ENCODE peak calls at places on chromosome 10, in six cellular contexts. J is upper lobe of right lung, A is fibroblast of lung, L is SJCRH30, T is pancreas, M is heart right ventricle. C is an unnamed sample.

GRCh38 chr10:17023386-17024298 is 106.0 kb downstream of the CUBN start:
- DNase-seq in L (peak), A (peak), T (no peak), J (no peak), M (peak), C (peak)

GRCh38 chr10:96850825-96851224 is 18.7 kb downstream of the LCOR start:
- DNase-seq in T (no peak), J (no peak), M (no peak), L (no peak), A (peak), C (no peak)

GRCh38 chr10:130751106-130751840 is 560.2 kb downstream of the TCERG1L start:
- DNase-seq in T (peak), A (no peak), M (no peak), L (no peak), J (peak), C (no peak)

GRCh38 chr10:102504179-102504975 is 605 bp downstream of the SUFU start:
- DNase-seq in L (peak), T (peak), M (peak), A (peak), J (peak), C (no peak)

GRCh38 chr10:77844713-77845454 is 81.7 kb downstream of the DLG5 start:
- DNase-seq in M (no peak), T (no peak), A (peak), L (no peak), J (no peak), C (peak)

GRCh38 chr10:35304649-35305048 is 31.7 kb upstream of the CCNY start:
- DNase-seq in M (no peak), T (no peak), A (no peak), L (no peak), J (no peak), C (no peak)

GRCh38 chr10:117432866-117433265 is 57.6 kb upstream of the PDZD8 start:
- DNase-seq in T (no peak), J (no peak), A (no peak), M (no peak), L (no peak), C (no peak)

GRCh38 chr10:24209421-24209770 is 458 bp downstream of the KIAA1217 start:
- DNase-seq in M (no peak), A (peak), T (no peak), L (peak), J (no peak), C (no peak)

GRCh38 chr10:70145166-70145665 is 1.3 kb downstream of the TYSND1 start:
- DNase-seq in L (peak), M (no peak), T (no peak), A (no peak), J (no peak), C (no peak)

GRCh38 chr10:13699216-13699615 is 112.5 kb downstream of the PRPF18 start:
- DNase-seq in T (no peak), J (no peak), L (no peak), A (no peak), M (peak), C (no peak)

GRCh38 chr10:119498889-119499864 is 43.3 kb downstream of the RGS10 start:
- DNase-seq in T (no peak), L (no peak), M (no peak), A (peak), J (no peak), C (no peak)

GRCh38 chr10:806451-807162 is 117.1 kb upstream of the DIP2C start:
- DNase-seq in A (no peak), T (peak), J (no peak), M (no peak), L (no peak), C (no peak)

GRCh38 chr10:36602374-36602773 is 523.0 kb upstream of the ANKRD30A start:
- DNase-seq in J (no peak), T (no peak), L (no peak), M (no peak), A (peak), C (no peak)

GRCh38 chr10:120643373-120643772 is 186.3 kb downstream of the PLPP4 start:
- DNase-seq in J (no peak), L (no peak), T (no peak), A (no peak), M (no peak), C (no peak)

GRCh38 chr10:1293147-1293546 is 237.0 kb downstream of the WDR37 start:
- DNase-seq in A (no peak), M (no peak), L (no peak), J (no peak), T (no peak), C (no peak)

GRCh38 chr10:3972460-3973366 is 187.7 kb upstream of the KLF6 start:
- DNase-seq in M (no peak), T (no peak), J (no peak), A (no peak), L (no peak), C (no peak)

GRCh38 chr10:120480848-120481247 is 23.8 kb downstream of the PLPP4 start:
- DNase-seq in A (no peak), L (no peak), M (no peak), T (no peak), J (no peak), C (no peak)

GRCh38 chr10:52488606-52489485 is 174.8 kb downstream of the DKK1 start:
- DNase-seq in M (no peak), A (peak), L (no peak), J (no peak), T (no peak), C (no peak)

GRCh38 chr10:13440709-13441061 is 88.1 kb downstream of the BEND7 start:
- DNase-seq in J (no peak), L (no peak), A (no peak), M (no peak), T (no peak), C (no peak)

GRCh38 chr10:43170491-43170890 is 32.2 kb downstream of the CSGALNACT2 start:
- DNase-seq in T (no peak), J (no peak), M (no peak), A (no peak), L (no peak), C (no peak)

GRCh38 chr10:108523016-108523415 is 1358.5 kb upstream of the SORCS1 start:
- DNase-seq in A (no peak), L (no peak), J (no peak), M (no peak), T (no peak), C (no peak)

GRCh38 chr10:69800109-69800508 is 1.6 kb upstream of the COL13A1 start:
- DNase-seq in T (no peak), L (peak), J (no peak), M (peak), A (peak), C (no peak)

GRCh38 chr10:51972733-51973346 is 273.4 kb upstream of the CSTF2T start:
- DNase-seq in J (no peak), A (no peak), T (no peak), L (no peak), M (no peak), C (no peak)

GRCh38 chr10:16788125-16788524 is 29.1 kb downstream of the RSU1 start:
- DNase-seq in T (no peak), J (no peak), A (no peak), L (no peak), M (no peak), C (no peak)

GRCh38 chr10:77564781-77565589 is 72.6 kb downstream of the KCNMA1 start:
- DNase-seq in T (no peak), L (peak), A (peak), J (no peak), M (no peak), C (no peak)

GRCh38 chr10:92640110-92640509 is 47.2 kb downstream of the KIF11 start:
- DNase-seq in J (no peak), T (no peak), A (peak), L (no peak), M (no peak), C (no peak)

GRCh38 chr10:108346066-108346465 is 1181.6 kb upstream of the SORCS1 start:
- DNase-seq in T (no peak), A (no peak), M (no peak), L (no peak), J (no peak), C (no peak)

GRCh38 chr10:13536674-13537366 is 8.0 kb upstream of the BEND7 start:
- DNase-seq in L (peak), M (peak), J (no peak), A (peak), T (peak), C (no peak)

GRCh38 chr10:110353244-110354119 is 48.8 kb upstream of the SMNDC1 start:
- DNase-seq in A (peak), L (no peak), M (no peak), J (no peak), T (no peak), C (no peak)

GRCh38 chr10:63707254-63707910 is 186.2 kb downstream of the REEP3 start:
- DNase-seq in A (peak), M (peak), L (no peak), T (no peak), J (no peak), C (no peak)

GRCh38 chr10:14543048-14543903 is 212.6 kb upstream of the FRMD4A start:
- DNase-seq in J (peak), T (no peak), M (peak), L (no peak), A (peak), C (no peak)

GRCh38 chr10:25083546-25084111 is 67.2 kb downstream of the THNSL1 start:
- DNase-seq in A (peak), J (no peak), L (no peak), M (no peak), T (no peak), C (no peak)

GRCh38 chr10:126090911-126091728 is 194.8 kb downstream of the FANK1 start:
- DNase-seq in M (no peak), L (no peak), T (no peak), J (no peak), A (peak), C (no peak)

GRCh38 chr10:101294109-101294508 is 59.9 kb upstream of the BTRC start:
- DNase-seq in M (no peak), A (no peak), T (no peak), J (no peak), L (no peak), C (no peak)

GRCh38 chr10:13613519-13613918 is 26.8 kb downstream of the PRPF18 start:
- DNase-seq in A (peak), L (no peak), M (no peak), T (no peak), J (no peak), C (no peak)

GRCh38 chr10:19730071-19730470 is 86.2 kb upstream of the PLXDC2 start:
- DNase-seq in J (no peak), T (no peak), A (peak), M (no peak), L (no peak), C (no peak)

GRCh38 chr10:86500846-86501245 is 20.7 kb downstream of the WAPL start:
- DNase-seq in M (no peak), T (no peak), A (no peak), J (no peak), L (no peak), C (no peak)

GRCh38 chr10:113304726-113305125 is 248.1 kb upstream of the HABP2 start:
- DNase-seq in L (no peak), A (no peak), J (no peak), M (no peak), T (no peak), C (no peak)

GRCh38 chr10:113303747-113304146 is 249.1 kb upstream of the HABP2 start:
- DNase-seq in T (no peak), M (no peak), L (no peak), J (no peak), A (no peak), C (no peak)

GRCh38 chr10:113302062-113302461 is 250.8 kb upstream of the HABP2 start:
- DNase-seq in M (no peak), J (no peak), T (no peak), L (no peak), A (no peak), C (no peak)

GRCh38 chr10:113309791-113310190 is 243.1 kb upstream of the HABP2 start:
- DNase-seq in T (no peak), M (no peak), A (no peak), J (no peak), L (no peak), C (no peak)

GRCh38 chr10:113305871-113306270 is 247.0 kb upstream of the HABP2 start:
- DNase-seq in T (no peak), A (peak), L (no peak), M (no peak), J (no peak), C (no peak)
- H3K4me3 ChIP-seq in T (no peak), A (no peak), L (no peak), M (no peak), J (no peak), C (no peak)

DNA sequence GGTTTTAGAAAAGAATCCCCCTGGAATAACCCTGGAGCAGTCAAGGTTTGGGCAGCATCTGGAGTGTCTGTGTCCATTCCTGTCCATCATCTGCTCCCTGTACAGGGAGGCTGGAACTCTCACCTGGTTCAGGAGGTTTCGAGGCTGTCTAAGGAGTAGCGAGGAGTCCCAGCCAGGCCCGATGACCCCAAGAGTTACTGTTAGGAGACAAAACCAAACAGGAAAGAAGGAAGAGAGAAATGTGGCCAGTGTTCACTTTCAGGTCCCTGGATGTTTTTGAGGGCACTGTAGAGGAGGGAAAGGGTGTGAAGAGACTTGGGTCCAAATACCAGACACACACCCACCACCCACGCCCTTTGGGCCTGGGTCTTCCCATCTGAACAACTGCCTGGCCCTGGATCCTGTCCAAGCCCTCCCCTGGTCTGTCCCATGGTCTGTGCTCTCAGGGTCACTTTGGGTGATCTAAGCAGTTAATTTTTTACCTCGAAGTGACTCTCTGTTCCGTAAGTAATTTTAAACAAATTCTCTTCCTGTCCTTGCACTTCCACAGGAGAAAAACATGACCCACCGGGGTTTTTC is 117.1 kb downstream of the ZMIZ1 start:
- DNase-seq in M (no peak), A (no peak), L (no peak), T (no peak), J (no peak), C (no peak)
- H3K27ac ChIP-seq in M (peak), A (peak), L (peak), T (peak), J (peak), C (no peak)

GRCh38 chr10:45418417-45418858 is 44.4 kb downstream of the ALOX5 start:
- DNase-seq in J (no peak), T (no peak), M (no peak), A (no peak), L (no peak), C (no peak)
- H3K4me3 ChIP-seq in J (peak), T (no peak), M (peak), A (peak), L (no peak), C (peak)

GRCh38 chr10:127889605-127890195 is 3.0 kb downstream of the CLRN3 start:
- DNase-seq in T (no peak), J (no peak), M (no peak), A (peak), L (no peak), C (no peak)
- H3K27ac ChIP-seq in T (no peak), J (peak), M (no peak), A (no peak), L (no peak), C (peak)

DNA sequence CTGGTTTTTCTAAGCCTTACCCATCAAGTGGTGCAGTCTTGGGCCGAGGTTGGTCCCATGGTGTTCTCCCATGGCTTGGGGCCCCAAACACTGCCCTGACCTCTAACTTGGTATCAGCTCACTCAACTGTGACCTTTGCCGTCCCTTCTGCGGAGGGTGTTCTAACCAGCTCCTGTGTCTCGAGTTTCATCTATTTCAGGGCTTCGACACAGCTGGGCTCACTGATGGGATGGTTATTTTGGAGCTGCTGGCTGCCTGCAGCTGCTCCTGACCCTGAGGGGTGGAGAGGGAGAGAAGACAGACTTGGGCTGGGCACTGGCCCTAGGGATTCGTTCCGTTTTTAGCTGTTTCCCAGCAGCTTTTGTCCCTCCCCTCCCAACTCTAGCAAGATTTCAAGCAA is 86.9 kb downstream of the NEURL1 start:
- DNase-seq in A (no peak), L (peak), M (peak), J (no peak), T (no peak), C (no peak)
- H3K4me3 ChIP-seq in A (no peak), L (no peak), M (no peak), J (no peak), T (no peak), C (no peak)

DNA sequence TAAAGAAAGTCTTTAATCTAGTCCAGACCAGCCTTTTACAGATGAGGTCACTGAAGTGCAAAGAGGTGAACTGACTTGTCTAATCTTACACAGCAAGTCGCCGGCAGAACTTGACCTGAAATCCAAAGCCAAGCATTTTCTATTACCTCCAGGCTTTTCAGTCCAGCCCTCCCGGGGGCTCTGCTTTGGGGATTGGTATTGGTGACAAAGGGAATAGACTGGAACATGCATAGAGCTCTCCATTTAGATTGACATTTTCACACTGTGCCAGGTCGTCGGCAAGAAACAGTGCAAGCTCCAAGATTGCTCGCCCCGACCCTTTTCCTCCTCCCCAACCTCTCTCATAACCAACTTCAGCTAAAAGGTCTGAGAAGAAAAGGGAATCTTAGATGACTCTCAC is 42.2 kb upstream of the MTPAP start:
- DNase-seq in T (no peak), J (no peak), A (no peak), M (no peak), L (no peak), C (no peak)
- H3K27ac ChIP-seq in T (no peak), J (no peak), A (no peak), M (no peak), L (no peak), C (no peak)

GRCh38 chr10:122018951-122019413 is 30.0 kb downstream of the TACC2 start:
- DNase-seq in A (no peak), L (peak), M (no peak), T (no peak), J (peak), C (no peak)
- H3K4me3 ChIP-seq in A (no peak), L (peak), M (peak), T (peak), J (no peak), C (peak)

DNA sequence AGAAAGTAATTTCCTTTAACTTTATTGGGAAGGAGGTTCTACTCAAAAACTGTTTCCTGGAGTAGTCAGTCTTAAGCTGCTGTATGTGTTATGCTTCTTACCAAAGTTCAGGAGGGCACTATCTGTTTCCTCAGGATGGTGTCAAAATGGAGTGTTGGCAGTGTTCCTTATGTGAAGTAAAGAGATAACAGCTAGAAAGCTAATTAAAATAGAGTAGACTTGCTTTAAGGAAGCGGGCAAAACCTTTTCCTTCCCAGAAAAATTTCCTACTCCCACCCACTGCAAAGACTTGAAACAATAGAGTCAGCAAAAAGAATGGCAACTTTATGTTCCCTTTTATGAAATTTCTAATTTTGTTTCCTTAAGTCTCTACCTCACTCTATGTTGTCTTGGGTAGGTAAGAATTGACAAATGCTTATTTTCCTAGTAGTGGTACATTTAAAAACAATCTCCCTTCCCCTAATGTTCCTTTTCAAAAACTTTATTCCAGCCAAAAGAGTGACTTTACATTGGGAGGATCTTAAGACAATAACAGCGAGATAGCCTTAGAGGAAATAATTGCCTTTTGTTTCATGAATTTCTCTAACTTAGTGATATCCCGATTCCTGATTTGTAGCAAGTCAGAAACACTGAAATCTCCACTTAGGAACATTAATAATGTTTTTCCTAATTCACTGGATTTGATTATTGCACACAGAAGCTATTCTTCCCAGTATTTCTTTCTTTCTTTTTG is 26.5 kb upstream of the ENTPD1 start:
- DNase-seq in L (no peak), A (no peak), T (no peak), M (no peak), J (no peak), C (no peak)
- H3K27ac ChIP-seq in L (no peak), A (no peak), T (no peak), M (peak), J (peak), C (peak)

GRCh38 chr10:72041491-72041890 is 46.9 kb downstream of the SPOCK2 start:
- DNase-seq in M (no peak), T (no peak), A (no peak), L (no peak), J (no peak), C (no peak)

GRCh38 chr10:72043016-72043834 is 45.1 kb downstream of the SPOCK2 start:
- DNase-seq in A (no peak), T (no peak), L (no peak), M (no peak), J (no peak), C (no peak)

GRCh38 chr10:72048450-72049124 is 39.8 kb downstream of the SPOCK2 start:
- DNase-seq in J (peak), A (peak), T (peak), M (peak), L (peak), C (peak)

GRCh38 chr10:72045586-72045985 is 42.8 kb downstream of the SPOCK2 start:
- DNase-seq in M (no peak), J (no peak), T (no peak), A (peak), L (no peak), C (no peak)

DNA sequence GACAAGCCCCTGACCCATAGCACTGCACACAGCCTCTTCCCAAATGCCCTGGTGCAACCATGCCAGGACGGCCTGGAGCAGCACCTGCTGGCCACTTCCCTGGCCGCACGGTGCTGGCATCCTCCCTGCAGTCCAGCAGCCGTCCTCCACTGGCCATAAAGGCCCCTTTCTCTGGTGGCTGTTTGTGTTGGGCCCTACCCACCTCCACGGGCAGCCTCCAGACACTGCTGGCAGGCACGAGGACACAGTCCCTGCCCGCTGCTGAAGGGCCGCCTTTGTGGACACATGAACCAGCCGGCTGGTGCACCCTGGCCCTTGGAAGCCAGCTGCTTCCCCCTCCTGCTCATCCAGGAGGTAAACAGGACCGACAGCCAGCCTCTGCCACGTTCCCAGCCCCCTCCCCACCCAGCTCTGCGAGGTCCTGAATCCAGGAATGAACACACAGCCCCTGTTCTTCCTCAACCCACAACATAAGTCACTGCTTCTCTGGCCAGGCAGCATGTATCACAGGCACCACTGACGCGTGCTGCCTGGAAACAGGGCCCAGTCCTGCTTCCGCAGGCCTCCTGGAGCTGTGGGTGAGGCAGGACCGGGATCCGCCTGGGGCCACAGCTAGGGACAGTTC is 43.8 kb downstream of the SPOCK2 start:
- DNase-seq in J (no peak), A (peak), L (peak), T (no peak), M (no peak), C (peak)
- H3K4me3 ChIP-seq in J (no peak), A (no peak), L (no peak), T (no peak), M (no peak), C (no peak)